ENCODE peak calls at places on chromosomes 16 and 17, in ten cellular contexts. S is cardiac muscle cell, W is AG04450, Z is IMR-90, G is cardiac fibroblast, M is body of pancreas, L is fibroblast of lung, P is HCT116, F is nephron progenitor cell, X is GM13977. B is an unnamed sample.

GRCh38 chr17:45312477-45313418 is 4.1 kb downstream of the MAP3K14 start:
- DNase-seq in L (no peak), P (no peak), M (no peak), W (no peak), Z (no peak), X (no peak), S (no peak), G (peak), F (no peak), B (no peak)

GRCh38 chr17:27560668-27561067 is 70.3 kb upstream of the LGALS9 start:
- DNase-seq in P (no peak), S (no peak), Z (peak), L (no peak), F (no peak), M (peak), X (no peak), G (peak), W (no peak), B (no peak)

GRCh38 chr17:2542456-2542855 is 30.8 kb upstream of the METTL16 start:
- DNase-seq in Z (no peak), L (no peak), S (no peak), P (no peak), F (no peak), X (peak), G (no peak), M (no peak), W (no peak), B (no peak)

GRCh38 chr16:23676924-23677480 is 1.7 kb upstream of the PLK1 start:
- DNase-seq in F (no peak), X (no peak), G (peak), W (no peak), L (no peak), M (peak), P (no peak), S (no peak), Z (no peak), B (no peak)

GRCh38 chr16:67660564-67661028 is at the start of gene PARD6A:
- DNase-seq in F (peak), S (peak), P (peak), G (peak), X (peak), Z (peak), W (peak), L (peak), M (peak), B (peak)

GRCh38 chr17:17823433-17824118 is 13.2 kb downstream of the SREBF1 start:
- DNase-seq in G (peak), F (peak), L (peak), M (peak), X (peak), W (no peak), Z (peak), P (peak), S (peak), B (peak)

GRCh38 chr17:8235676-8236075 is 12.2 kb downstream of the CTC1 start:
- DNase-seq in X (no peak), S (no peak), P (no peak), L (no peak), F (no peak), M (no peak), Z (no peak), W (no peak), G (no peak), B (no peak)

GRCh38 chr17:63932008-63932561 is at the start of gene CD79B:
- DNase-seq in P (no peak), M (no peak), W (no peak), S (no peak), X (peak), F (no peak), G (no peak), Z (no peak), L (no peak), B (peak)

GRCh38 chr17:52470553-52470952 is 312.0 kb upstream of the CA10 start:
- DNase-seq in W (no peak), X (no peak), M (no peak), S (no peak), Z (no peak), P (no peak), G (no peak), L (no peak), F (no peak), B (no peak)

GRCh38 chr17:33515974-33516373 is 222.9 kb upstream of the ASIC2 start:
- DNase-seq in P (no peak), S (no peak), Z (no peak), F (no peak), X (no peak), G (no peak), M (no peak), W (no peak), L (no peak), B (no peak)

GRCh38 chr17:57329380-57330214 is 73.3 kb downstream of the MSI2 start:
- DNase-seq in G (no peak), X (no peak), L (no peak), P (no peak), W (no peak), M (no peak), F (no peak), Z (peak), S (peak), B (no peak)

GRCh38 chr17:29383687-29384086 is 6.5 kb upstream of the TAOK1 start:
- DNase-seq in S (no peak), P (no peak), M (no peak), L (peak), W (no peak), G (peak), F (no peak), X (no peak), Z (peak), B (no peak)

GRCh38 chr16:31273676-31274075 is 13.9 kb downstream of the ITGAM start:
- DNase-seq in G (no peak), M (no peak), S (no peak), P (no peak), Z (no peak), W (no peak), X (no peak), F (no peak), L (no peak), B (no peak)

GRCh38 chr17:21223086-21223485 is 9.1 kb upstream of the TMEM11 start:
- DNase-seq in G (no peak), L (no peak), M (no peak), F (no peak), X (no peak), W (no peak), Z (no peak), P (no peak), S (no peak), B (no peak)

GRCh38 chr16:53726625-53727024 is 22.7 kb downstream of the FTO start:
- DNase-seq in W (no peak), L (no peak), G (peak), P (no peak), S (peak), X (no peak), M (no peak), Z (peak), F (peak), B (no peak)

GRCh38 chr17:40958086-40958953 is 8.4 kb downstream of the KRT39 start:
- DNase-seq in P (no peak), G (no peak), S (no peak), L (no peak), X (no peak), W (no peak), F (no peak), Z (no peak), M (peak), B (no peak)

GRCh38 chr16:14186007-14186953 is 115.2 kb downstream of the MRTFB start:
- DNase-seq in G (peak), P (no peak), X (no peak), Z (peak), M (peak), W (peak), S (peak), L (peak), F (peak), B (no peak)

GRCh38 chr16:75471723-75472634 is 7.5 kb upstream of the TMEM170A start:
- DNase-seq in M (peak), Z (peak), L (peak), P (no peak), X (peak), W (peak), G (peak), S (peak), F (peak), B (peak)

GRCh38 chr16:54180421-54181359 is 105.9 kb downstream of the IRX3 start:
- DNase-seq in G (no peak), S (no peak), X (no peak), F (no peak), M (no peak), Z (no peak), W (no peak), P (no peak), L (no peak), B (no peak)

GRCh38 chr17:8185580-8186445 is 4.2 kb downstream of the BORCS6 start:
- DNase-seq in F (peak), M (peak), W (peak), S (peak), X (peak), L (peak), Z (peak), P (no peak), G (peak), B (peak)

GRCh38 chr17:29982991-29983390 is 41.6 kb downstream of the EFCAB5 start:
- DNase-seq in F (no peak), L (no peak), M (no peak), G (no peak), P (no peak), S (no peak), X (no peak), Z (peak), W (no peak), B (no peak)

GRCh38 chr16:57013268-57013667 is 23.9 kb downstream of the NLRC5 start:
- DNase-seq in P (no peak), S (no peak), M (no peak), G (peak), X (no peak), W (no peak), Z (peak), L (peak), F (no peak), B (no peak)

GRCh38 chr17:36994438-36994837 is 45.7 kb downstream of the AATF start:
- DNase-seq in W (no peak), F (no peak), L (peak), X (no peak), M (no peak), G (peak), S (no peak), P (no peak), Z (peak), B (no peak)

GRCh38 chr16:12027091-12027490 is 50.6 kb downstream of the SNX29 start:
- DNase-seq in F (no peak), S (no peak), X (no peak), P (peak), W (no peak), Z (no peak), L (peak), M (no peak), G (no peak), B (no peak)

GRCh38 chr16:75486666-75487313 is 8.5 kb downstream of the CHST6 start:
- DNase-seq in M (no peak), Z (no peak), L (no peak), G (no peak), F (no peak), W (no peak), P (no peak), S (no peak), X (peak), B (peak)

GRCh38 chr17:36989173-36989572 is 40.4 kb downstream of the AATF start:
- DNase-seq in W (no peak), S (no peak), G (no peak), F (no peak), L (no peak), X (no peak), Z (no peak), P (no peak), M (no peak), B (no peak)

GRCh38 chr17:5539286-5539685 is 45.0 kb downstream of the NLRP1 start:
- DNase-seq in W (no peak), P (no peak), X (no peak), L (no peak), Z (no peak), G (no peak), S (no peak), M (no peak), F (no peak), B (no peak)
- TF ChIP-seq CTCF in W (no peak), P (no peak), X (no peak), L (no peak), Z (no peak), G (no peak), S (no peak), M (no peak), F (no peak), B (no peak)

GRCh38 chr17:7176870-7177209 is 2.3 kb downstream of the ASGR1 start:
- DNase-seq in W (no peak), P (no peak), G (no peak), S (peak), L (no peak), F (peak), M (no peak), X (no peak), Z (no peak), B (peak)

GRCh38 chr17:7174603-7175362 is 4.4 kb downstream of the ASGR1 start:
- DNase-seq in L (peak), Z (no peak), G (no peak), F (no peak), W (no peak), X (peak), M (no peak), P (no peak), S (no peak), B (no peak)

GRCh38 chr17:7176107-7176851 is 2.9 kb downstream of the ASGR1 start:
- DNase-seq in M (no peak), L (no peak), S (no peak), F (no peak), Z (no peak), W (no peak), X (no peak), P (no peak), G (no peak), B (no peak)

GRCh38 chr17:7175363-7175733 is 3.8 kb downstream of the ASGR1 start:
- DNase-seq in F (no peak), G (no peak), X (no peak), P (no peak), W (no peak), L (no peak), M (no peak), S (no peak), Z (no peak), B (no peak)

GRCh38 chr17:7173687-7174602 is 5.2 kb downstream of the ASGR1 start:
- DNase-seq in S (peak), Z (no peak), G (no peak), M (peak), X (peak), W (no peak), P (no peak), F (peak), L (peak), B (peak)
- TF ChIP-seq CTCF in S (peak), Z (no peak), G (no peak), M (no peak), X (peak), W (no peak), P (no peak), F (no peak), L (no peak), B (peak)

GRCh38 chr16:49464877-49465504 is 91.4 kb downstream of the C16orf78 start:
- DNase-seq in P (no peak), M (no peak), F (peak), W (no peak), S (peak), G (no peak), X (peak), L (no peak), Z (no peak), B (peak)
- TF ChIP-seq CTCF in P (peak), M (no peak), F (peak), W (no peak), S (peak), G (peak), X (peak), L (no peak), Z (no peak), B (peak)

GRCh38 chr17:42389902-42390301 is 1.7 kb upstream of the STAT3 start:
- DNase-seq in S (no peak), P (no peak), Z (no peak), F (no peak), M (no peak), W (no peak), G (no peak), X (peak), L (no peak), B (no peak)

GRCh38 chr17:42387221-42387657 is 1.0 kb downstream of the STAT3 start:
- DNase-seq in L (peak), Z (peak), W (no peak), F (no peak), G (peak), S (no peak), M (peak), X (no peak), P (no peak), B (no peak)

GRCh38 chr17:42387663-42388380 is 420 bp downstream of the STAT3 start:
- DNase-seq in P (no peak), X (no peak), M (peak), L (no peak), S (peak), W (no peak), Z (no peak), F (peak), G (peak), B (peak)

GRCh38 chr17:42389135-42389417 is 834 bp upstream of the STAT3 start:
- DNase-seq in Z (no peak), X (no peak), L (no peak), F (peak), G (no peak), S (no peak), W (no peak), M (no peak), P (no peak), B (no peak)

DNA sequence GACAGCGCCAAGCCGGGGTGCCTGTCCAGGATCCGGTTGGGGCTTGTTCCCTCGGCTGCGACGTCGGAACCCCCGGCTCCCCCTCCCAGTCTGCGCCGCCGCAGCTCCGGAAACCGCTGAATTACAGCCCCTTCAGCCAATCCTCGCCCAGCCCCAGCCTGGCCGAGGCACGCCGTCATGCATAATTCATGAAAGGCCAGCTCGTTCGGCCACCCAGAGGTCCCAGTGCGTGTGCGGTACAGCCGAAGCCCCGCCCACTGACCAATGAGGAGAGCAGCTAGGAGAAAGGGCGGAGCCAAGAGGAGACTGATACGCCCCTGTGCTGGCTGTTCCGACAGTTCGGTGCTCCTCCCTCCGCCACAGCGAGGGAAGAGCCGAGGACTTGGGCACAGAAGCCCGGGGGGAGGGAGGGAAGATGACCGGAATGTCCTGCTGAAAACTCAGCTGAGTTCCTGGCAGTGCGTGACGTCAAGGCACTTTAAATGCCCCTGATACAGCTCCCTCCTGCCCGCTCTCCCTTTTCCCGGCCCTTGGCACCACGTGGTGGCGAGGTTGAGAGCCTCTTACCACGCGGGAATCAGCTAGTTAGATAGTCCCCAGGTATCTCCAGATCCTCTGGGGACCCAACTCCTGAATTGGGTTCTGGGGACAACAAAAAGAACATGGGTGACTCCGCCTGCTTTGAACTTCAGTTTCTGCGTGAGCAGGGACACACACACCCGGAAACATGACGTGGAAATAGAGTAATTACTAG is at the start of gene STAT3:
- DNase-seq in S (peak), F (peak), W (peak), X (peak), Z (peak), M (peak), P (peak), L (peak), G (peak), B (peak)
- TF ChIP-seq CTCF in S (no peak), F (no peak), W (no peak), X (no peak), Z (no peak), M (no peak), P (no peak), L (no peak), G (no peak), B (no peak)

DNA sequence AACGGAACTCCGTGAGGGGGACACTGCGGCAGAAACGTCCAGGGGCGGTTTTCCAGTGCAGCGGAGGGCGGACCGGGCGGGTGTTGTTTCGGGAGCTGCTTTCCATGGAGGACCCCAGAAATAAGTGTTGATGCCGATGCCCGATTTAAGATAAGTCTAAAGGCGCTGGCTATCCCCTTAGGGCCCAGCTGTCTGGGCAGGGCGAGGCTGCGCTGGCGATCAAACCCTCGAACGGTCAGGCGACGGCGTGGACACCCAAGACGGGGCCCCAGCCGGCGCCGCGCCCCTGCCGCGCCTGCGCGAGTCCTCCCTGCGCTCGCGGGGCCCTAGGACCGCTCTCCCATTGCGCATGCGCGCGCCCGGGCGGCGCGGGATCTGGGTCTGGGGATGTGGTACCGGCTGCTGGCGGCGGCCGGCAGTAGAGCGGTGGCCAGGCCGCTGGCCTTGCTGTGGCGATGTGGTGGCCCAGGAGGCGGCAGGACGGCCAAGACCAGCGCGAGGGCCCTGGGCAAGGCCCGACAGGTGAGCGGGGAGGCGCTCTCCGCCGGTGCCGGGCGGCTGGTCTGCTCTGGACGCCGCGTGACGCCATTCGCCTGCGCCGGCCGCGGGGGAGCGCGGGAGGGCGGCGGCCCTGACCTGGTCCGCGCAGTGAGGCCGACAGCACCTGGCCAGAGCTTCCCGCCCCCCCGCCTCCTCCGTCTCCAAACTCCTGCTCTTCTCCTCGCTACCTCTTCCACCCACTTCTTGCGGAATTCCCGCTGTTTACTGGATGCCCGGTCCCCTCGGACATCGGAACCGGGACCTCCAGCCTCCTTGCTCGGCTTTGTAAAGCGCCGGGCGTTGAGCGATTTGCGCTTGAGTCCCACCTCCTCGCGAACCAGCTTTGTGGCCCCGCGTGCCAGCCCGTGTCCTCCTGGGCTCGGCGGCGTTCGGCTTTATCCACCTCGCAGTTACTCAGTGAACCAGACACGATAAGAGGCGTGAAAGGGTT is 24.0 kb downstream of the DEF8 start:
- DNase-seq in W (peak), X (peak), P (peak), M (peak), G (peak), L (peak), S (peak), F (peak), Z (peak), B (peak)
- TF ChIP-seq CTCF in W (no peak), X (peak), P (peak), M (no peak), G (no peak), L (no peak), S (no peak), F (no peak), Z (no peak), B (no peak)

GRCh38 chr17:67290994-67291362 is 46.0 kb upstream of the HELZ start:
- DNase-seq in M (no peak), P (no peak), X (no peak), G (no peak), F (no peak), L (no peak), W (no peak), S (no peak), Z (no peak), B (no peak)

GRCh38 chr17:67294451-67295199 is 49.6 kb upstream of the HELZ start:
- DNase-seq in G (no peak), P (no peak), F (no peak), S (no peak), X (no peak), L (no peak), W (no peak), Z (no peak), M (no peak), B (no peak)

GRCh38 chr17:67290244-67290993 is 45.4 kb upstream of the HELZ start:
- DNase-seq in P (no peak), X (no peak), L (no peak), S (no peak), W (no peak), M (no peak), F (no peak), Z (no peak), G (no peak), B (no peak)

GRCh38 chr17:67289174-67289876 is 44.3 kb upstream of the HELZ start:
- DNase-seq in L (peak), Z (peak), W (peak), M (peak), P (no peak), S (no peak), G (peak), X (no peak), F (peak), B (no peak)

GRCh38 chr17:67293251-67294203 is 48.5 kb upstream of the HELZ start:
- DNase-seq in G (peak), W (no peak), F (peak), M (peak), Z (peak), P (peak), L (peak), S (peak), X (peak), B (peak)
- TF ChIP-seq CTCF in G (peak), W (peak), F (peak), M (peak), Z (peak), P (peak), L (peak), S (peak), X (peak), B (peak)